ENCODE peak calls at places on chromosomes 4 and X, in four cellular contexts. P is CD8-positive, alpha-beta T cell; S is NCI-H1105; D is COLO829. C is an unnamed sample.

GRCh38 chr4:973431-974397 is at the start of gene DGKQ:
- DNase-seq in P (peak), S (no peak), D (peak), C (peak)

GRCh38 chrX:44971674-44972073 is 98.7 kb downstream of the KDM6A start:
- DNase-seq in P (no peak), S (no peak), D (no peak), C (no peak)

GRCh38 chr4:6876440-6876839 is 33.2 kb upstream of the TBC1D14 start:
- DNase-seq in P (no peak), S (no peak), D (no peak), C (no peak)

GRCh38 chr4:139564502-139564901 is 8.5 kb upstream of the SETD7 start:
- DNase-seq in P (no peak), S (no peak), D (no peak), C (no peak)

GRCh38 chr4:7813674-7814073 is 126.0 kb downstream of the AFAP1 start:
- DNase-seq in P (no peak), S (no peak), D (no peak), C (no peak)

GRCh38 chr4:152920768-152921167 is 15.4 kb upstream of the FHDC1 start:
- DNase-seq in P (no peak), S (no peak), D (no peak), C (no peak)

GRCh38 chr4:29046716-29047115 is 1673.5 kb upstream of the PCDH7 start:
- DNase-seq in P (no peak), S (no peak), D (no peak), C (no peak)

GRCh38 chrX:40065291-40066046 is 32.3 kb downstream of the BCOR start:
- DNase-seq in P (no peak), S (no peak), D (no peak), C (no peak)

GRCh38 chr4:118277243-118277642 is 75.6 kb downstream of the PRSS12 start:
- DNase-seq in P (no peak), S (no peak), D (no peak), C (no peak)

GRCh38 chr4:163651761-163652160 is 157.3 kb downstream of the TMA16 start:
- DNase-seq in P (no peak), S (no peak), D (no peak), C (no peak)

GRCh38 chr4:159191989-159192388 is 89.1 kb downstream of the RAPGEF2 start:
- DNase-seq in P (no peak), S (no peak), D (peak), C (no peak)

GRCh38 chr4:54731552-54731951 is 73.8 kb downstream of the KIT start:
- DNase-seq in P (no peak), S (no peak), D (no peak), C (no peak)

GRCh38 chr4:74444891-74445642 is at the start of gene AREG:
- DNase-seq in P (peak), S (peak), D (peak), C (peak)

GRCh38 chrX:150688911-150689451 is 4.2 kb upstream of the MTMR1 start:
- DNase-seq in P (no peak), S (no peak), D (peak), C (no peak)

GRCh38 chr4:158159718-158160094 is 13.1 kb downstream of the GASK1B start:
- DNase-seq in P (no peak), S (no peak), D (peak), C (no peak)

GRCh38 chr4:118265312-118266144 is 87.3 kb downstream of the PRSS12 start:
- DNase-seq in P (no peak), S (no peak), D (no peak), C (no peak)

GRCh38 chr4:1210971-1211370 is 38.0 kb downstream of the CTBP1 start:
- DNase-seq in P (peak), S (no peak), D (no peak), C (peak)

GRCh38 chrX:154329284-154329683 is 33.7 kb downstream of the TKTL1 start:
- DNase-seq in P (no peak), S (no peak), D (no peak), C (no peak)

GRCh38 chrX:95718746-95719145 is 965.9 kb upstream of the DIAPH2 start:
- DNase-seq in P (no peak), S (no peak), D (peak), C (no peak)

GRCh38 chr4:4398430-4398829 is 11.5 kb downstream of the NSG1 start:
- DNase-seq in P (no peak), S (no peak), D (no peak), C (no peak)

GRCh38 chr4:42151568-42152506 is 618 bp downstream of the BEND4 start:
- DNase-seq in P (peak), S (peak), D (no peak), C (peak)

GRCh38 chr4:140719022-140719421 is 37.2 kb downstream of the TBC1D9 start:
- DNase-seq in P (no peak), S (no peak), D (no peak), C (no peak)

GRCh38 chrX:107454302-107454701 is 4.8 kb downstream of the FRMPD3 start:
- DNase-seq in P (peak), S (no peak), D (peak), C (no peak)

C was measured in CD4-positive, alpha-beta T cell.